ENCODE peak calls at places on chromosome 22, in six cellular contexts. R, V, G, S, C and J are unnamed samples.
A peak's percentile ranks its signal among the peaks of the same experiment; 100 is the strongest.

GRCh38 chr22:23856721-23857605 is 712 bp upstream of the SLC2A11 start:
- DNase-seq in R (peak; percentile 46), V (peak; percentile 49), G (no peak), S (peak; percentile 71), C (peak; percentile 94), J (peak; percentile 88)

GRCh38 chr22:36027579-36027959 is 1.1 kb downstream of the RBFOX2 start:
- DNase-seq in R (no peak), V (no peak), G (no peak), S (no peak), C (no peak), J (peak; percentile 44)

GRCh38 chr22:32735516-32735915 is 66.0 kb upstream of the TIMP3 start:
- DNase-seq in R (no peak), V (no peak), G (no peak), S (no peak), C (peak; percentile 68), J (no peak)

GRCh38 chr22:43402128-43402527 is 9.7 kb upstream of the MPPED1 start:
- DNase-seq in R (no peak), V (no peak), G (no peak), S (no peak), C (no peak), J (no peak)

GRCh38 chr22:25775501-25775900 is 33.5 kb downstream of the MYO18B start:
- DNase-seq in R (peak; percentile 21), V (peak; percentile 41), G (no peak), S (peak; percentile 64), C (no peak), J (peak; percentile 71)

GRCh38 chr22:25160120-25160996 is 39.3 kb upstream of the CRYBB3 start:
- DNase-seq in R (no peak), V (no peak), G (no peak), S (no peak), C (no peak), J (no peak)

GRCh38 chr22:38762607-38763006 is 6.8 kb upstream of the SUN2 start:
- DNase-seq in R (no peak), V (no peak), G (no peak), S (no peak), C (no peak), J (no peak)

GRCh38 chr22:48693377-48694135 is 1134.1 kb downstream of the BRD1 start:
- DNase-seq in R (no peak), V (no peak), G (no peak), S (no peak), C (no peak), J (no peak)

GRCh38 chr22:45336971-45337431 is 27.3 kb downstream of the FAM118A start:
- DNase-seq in R (no peak), V (no peak), G (no peak), S (no peak), C (no peak), J (no peak)

GRCh38 chr22:33202455-33202854 is 144.3 kb upstream of the SYN3 start:
- DNase-seq in R (no peak), V (no peak), G (no peak), S (no peak), C (no peak), J (no peak)

GRCh38 chr22:50521710-50522109 is 3.7 kb downstream of the SCO2 start:
- DNase-seq in R (no peak), V (no peak), G (no peak), S (no peak), C (no peak), J (no peak)

GRCh38 chr22:50523806-50524663 is 1.4 kb downstream of the SCO2 start:
- DNase-seq in R (no peak), V (no peak), G (no peak), S (no peak), C (no peak), J (peak; percentile 5)

GRCh38 chr22:50523458-50523805 is 2.0 kb downstream of the SCO2 start:
- DNase-seq in R (no peak), V (no peak), G (no peak), S (no peak), C (no peak), J (no peak)

GRCh38 chr22:50522208-50522805 is 3.1 kb downstream of the SCO2 start:
- DNase-seq in R (no peak), V (no peak), G (no peak), S (no peak), C (no peak), J (no peak)

GRCh38 chr22:50522806-50523438 is 2.5 kb downstream of the SCO2 start:
- DNase-seq in R (no peak), V (no peak), G (no peak), S (no peak), C (no peak), J (no peak)
- H4K91ac ChIP-seq in R (no peak overlapping the region), V (no peak overlapping the region), G (no peak overlapping the region), S (no peak overlapping the region), C (no peak overlapping the region), J (no peak overlapping the region)

DNA sequence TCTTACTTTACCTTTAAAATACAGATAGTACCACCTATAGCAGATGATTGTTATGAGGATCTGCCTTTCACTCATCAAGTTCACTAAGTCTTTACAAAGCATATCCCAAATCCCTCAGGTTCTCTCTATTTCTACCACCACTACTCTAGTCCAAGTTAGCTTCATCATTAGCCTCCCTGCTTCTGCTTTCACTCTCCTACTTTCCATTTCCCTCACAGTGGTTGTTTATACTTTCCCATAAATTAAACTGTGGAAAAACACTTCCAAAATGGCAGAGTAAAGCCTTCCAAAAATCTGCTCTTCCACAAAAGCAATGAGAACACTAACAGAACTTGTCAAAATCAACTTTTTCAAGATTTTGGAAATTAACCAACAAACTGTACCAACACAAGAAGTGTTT is 71.9 kb downstream of the TTC28 start:
- DNase-seq in R (peak; percentile 23), V (no peak), G (no peak), S (no peak), C (no peak), J (peak; percentile 41)
- H4K91ac ChIP-seq in R (no peak overlapping the region), V (no peak overlapping the region), G (no peak overlapping the region), S (no peak overlapping the region), C (no peak overlapping the region), J (no peak overlapping the region)

GRCh38 chr22:20728523-20729190 is 45.3 kb upstream of the SERPIND1 start:
- DNase-seq in R (no peak), V (no peak), G (no peak), S (no peak), C (no peak), J (no peak)
- H4K91ac ChIP-seq in R (no peak overlapping the region), V (no peak overlapping the region), G (no peak overlapping the region), S (no peak overlapping the region), C (no peak overlapping the region), J (no peak overlapping the region)

GRCh38 chr22:46406791-46407190 is 71.3 kb downstream of the TRMU start:
- DNase-seq in R (no peak), V (no peak), G (no peak), S (no peak), C (no peak), J (no peak)

GRCh38 chr22:46406349-46406748 is 70.8 kb downstream of the TRMU start:
- DNase-seq in R (no peak), V (no peak), G (no peak), S (no peak), C (no peak), J (no peak)

GRCh38 chr22:46407748-46408147 is 72.2 kb downstream of the TRMU start:
- DNase-seq in R (no peak), V (no peak), G (no peak), S (no peak), C (no peak), J (no peak)

GRCh38 chr22:46408568-46409506 is 73.3 kb downstream of the TRMU start:
- DNase-seq in R (no peak), V (no peak), G (no peak), S (no peak), C (peak; percentile 74), J (no peak)

GRCh38 chr22:46405925-46406324 is 70.4 kb downstream of the TRMU start:
- DNase-seq in R (no peak), V (no peak), G (no peak), S (no peak), C (no peak), J (no peak)
- H4K91ac ChIP-seq in R (no peak overlapping the region), V (no peak overlapping the region), G (no peak overlapping the region), S (no peak overlapping the region), C (no peak overlapping the region), J (no peak overlapping the region)